ENCODE peak calls at places on chromosome 3, in five cellular contexts. One of them, this sample, is unnamed.

GRCh38 chr3:27535809-27536392 is 51.7 kb upstream of the SLC4A7 start:
- DNase-seq in islet precursor cell: peak
- DNase-seq in cardiac fibroblast: peak
- DNase-seq in endothelial cell: no peak
- DNase-seq in AG08395: peak
- DNase-seq in this sample: no peak

GRCh38 chr3:189298469-189299375 is 127.0 kb downstream of the TPRG1 start:
- DNase-seq in islet precursor cell: no peak
- DNase-seq in cardiac fibroblast: peak
- DNase-seq in endothelial cell: no peak
- DNase-seq in AG08395: no peak
- DNase-seq in this sample: no peak

GRCh38 chr3:189967254-189967865 is 153.3 kb downstream of the P3H2 start:
- DNase-seq in islet precursor cell: no peak
- DNase-seq in cardiac fibroblast: peak
- DNase-seq in endothelial cell: peak
- DNase-seq in AG08395: peak
- DNase-seq in this sample: peak

GRCh38 chr3:65052101-65052500 is 364.3 kb upstream of the ADAMTS9 start:
- DNase-seq in islet precursor cell: peak
- DNase-seq in cardiac fibroblast: no peak
- DNase-seq in endothelial cell: no peak
- DNase-seq in AG08395: peak
- DNase-seq in this sample: no peak

GRCh38 chr3:10341901-10342398 is 21.0 kb upstream of the SEC13 start:
- DNase-seq in islet precursor cell: no peak
- DNase-seq in cardiac fibroblast: no peak
- DNase-seq in endothelial cell: no peak
- DNase-seq in AG08395: no peak
- DNase-seq in this sample: no peak

GRCh38 chr3:122553171-122553570 is 10.9 kb downstream of the PARP9 start:
- DNase-seq in islet precursor cell: no peak
- DNase-seq in cardiac fibroblast: no peak
- DNase-seq in endothelial cell: no peak
- DNase-seq in AG08395: no peak
- DNase-seq in this sample: no peak

GRCh38 chr3:123123716-123124616 is 57.1 kb downstream of the PDIA5 start:
- DNase-seq in islet precursor cell: no peak
- DNase-seq in cardiac fibroblast: no peak
- DNase-seq in endothelial cell: no peak
- DNase-seq in AG08395: no peak
- DNase-seq in this sample: no peak

GRCh38 chr3:36890261-36890660 is 54.6 kb downstream of the TRANK1 start:
- DNase-seq in islet precursor cell: peak
- DNase-seq in cardiac fibroblast: no peak
- DNase-seq in endothelial cell: no peak
- DNase-seq in AG08395: no peak
- DNase-seq in this sample: no peak

GRCh38 chr3:128702391-128702790 is 23.6 kb upstream of the RAB7A start:
- DNase-seq in islet precursor cell: no peak
- DNase-seq in cardiac fibroblast: no peak
- DNase-seq in endothelial cell: no peak
- DNase-seq in AG08395: no peak
- DNase-seq in this sample: no peak

GRCh38 chr3:192408721-192409151 is 318.6 kb downstream of the FGF12 start:
- DNase-seq in islet precursor cell: peak
- DNase-seq in cardiac fibroblast: peak
- DNase-seq in endothelial cell: peak
- DNase-seq in AG08395: no peak
- DNase-seq in this sample: peak

GRCh38 chr3:119236756-119237155 is 3.9 kb downstream of the B4GALT4 start:
- DNase-seq in islet precursor cell: no peak
- DNase-seq in cardiac fibroblast: no peak
- DNase-seq in endothelial cell: no peak
- DNase-seq in AG08395: no peak
- DNase-seq in this sample: no peak

GRCh38 chr3:54758461-54758860 is 169.4 kb downstream of the LRTM1 start:
- DNase-seq in islet precursor cell: no peak
- DNase-seq in cardiac fibroblast: no peak
- DNase-seq in endothelial cell: no peak
- DNase-seq in AG08395: no peak
- DNase-seq in this sample: no peak

GRCh38 chr3:194112120-194113106 is 23.5 kb upstream of the HES1 start:
- DNase-seq in islet precursor cell: no peak
- DNase-seq in cardiac fibroblast: no peak
- DNase-seq in endothelial cell: no peak
- DNase-seq in AG08395: no peak
- DNase-seq in this sample: no peak

GRCh38 chr3:27657404-27657803 is 64.7 kb downstream of the EOMES start:
- DNase-seq in islet precursor cell: no peak
- DNase-seq in cardiac fibroblast: peak
- DNase-seq in endothelial cell: no peak
- DNase-seq in AG08395: no peak
- DNase-seq in this sample: no peak